ENCODE peak calls at places on chromosomes 3 and 15, in ten cellular contexts. One of them, this sample, is unnamed.

GRCh38 chr15:57527382-57528091 is 64.2 kb upstream of the MYZAP start:
- DNase-seq in CD4-positive, alpha-beta T cell: no peak
- DNase-seq in bronchial epithelial cell: peak
- DNase-seq in progenitor cell of endocrine pancreas: no peak
- DNase-seq in AG09309: peak
- DNase-seq in astrocyte of the spinal cord: peak
- DNase-seq in psoas muscle: no peak
- DNase-seq in nephron progenitor cell: peak
- DNase-seq in Panc1: peak
- DNase-seq in CD8-positive, alpha-beta T cell: no peak
- DNase-seq in this sample: peak

GRCh38 chr3:42052867-42053351 is 38.2 kb upstream of the TRAK1 start:
- DNase-seq in CD8-positive, alpha-beta T cell: no peak
- DNase-seq in progenitor cell of endocrine pancreas: no peak
- DNase-seq in psoas muscle: no peak
- DNase-seq in AG09309: no peak
- DNase-seq in nephron progenitor cell: no peak
- DNase-seq in CD4-positive, alpha-beta T cell: no peak
- DNase-seq in bronchial epithelial cell: no peak
- DNase-seq in astrocyte of the spinal cord: no peak
- DNase-seq in Panc1: no peak
- DNase-seq in this sample: no peak

GRCh38 chr3:187139895-187140253 is 578 bp upstream of the RPL39L start:
- DNase-seq in psoas muscle: no peak
- DNase-seq in Panc1: no peak
- DNase-seq in AG09309: no peak
- DNase-seq in astrocyte of the spinal cord: no peak
- DNase-seq in CD8-positive, alpha-beta T cell: no peak
- DNase-seq in progenitor cell of endocrine pancreas: no peak
- DNase-seq in nephron progenitor cell: no peak
- DNase-seq in CD4-positive, alpha-beta T cell: no peak
- DNase-seq in bronchial epithelial cell: no peak
- DNase-seq in this sample: no peak

GRCh38 chr3:16069149-16069922 is 105.1 kb upstream of the GALNT15 start:
- DNase-seq in nephron progenitor cell: no peak
- DNase-seq in astrocyte of the spinal cord: peak
- DNase-seq in CD4-positive, alpha-beta T cell: no peak
- DNase-seq in bronchial epithelial cell: peak
- DNase-seq in AG09309: peak
- DNase-seq in psoas muscle: no peak
- DNase-seq in CD8-positive, alpha-beta T cell: no peak
- DNase-seq in progenitor cell of endocrine pancreas: no peak
- DNase-seq in Panc1: no peak
- DNase-seq in this sample: no peak

GRCh38 chr3:62888778-62889177 is 13.6 kb upstream of the CADPS start:
- DNase-seq in psoas muscle: no peak
- DNase-seq in CD4-positive, alpha-beta T cell: no peak
- DNase-seq in nephron progenitor cell: no peak
- DNase-seq in Panc1: no peak
- DNase-seq in astrocyte of the spinal cord: no peak
- DNase-seq in bronchial epithelial cell: no peak
- DNase-seq in AG09309: no peak
- DNase-seq in progenitor cell of endocrine pancreas: no peak
- DNase-seq in CD8-positive, alpha-beta T cell: no peak
- DNase-seq in this sample: no peak

GRCh38 chr15:29130461-29130860 is 139.2 kb downstream of the NSMCE3 start:
- DNase-seq in CD8-positive, alpha-beta T cell: no peak
- DNase-seq in CD4-positive, alpha-beta T cell: no peak
- DNase-seq in astrocyte of the spinal cord: no peak
- DNase-seq in nephron progenitor cell: no peak
- DNase-seq in progenitor cell of endocrine pancreas: no peak
- DNase-seq in AG09309: no peak
- DNase-seq in Panc1: no peak
- DNase-seq in bronchial epithelial cell: no peak
- DNase-seq in psoas muscle: no peak
- DNase-seq in this sample: no peak

GRCh38 chr15:67149859-67150824 is 84.7 kb downstream of the SMAD3 start:
- DNase-seq in CD8-positive, alpha-beta T cell: peak
- DNase-seq in astrocyte of the spinal cord: peak
- DNase-seq in CD4-positive, alpha-beta T cell: no peak
- DNase-seq in progenitor cell of endocrine pancreas: no peak
- DNase-seq in AG09309: peak
- DNase-seq in nephron progenitor cell: peak
- DNase-seq in psoas muscle: peak
- DNase-seq in Panc1: peak
- DNase-seq in bronchial epithelial cell: peak
- DNase-seq in this sample: no peak

GRCh38 chr3:128316456-128316855 is 150.2 kb downstream of the DNAJB8 start:
- DNase-seq in AG09309: no peak
- DNase-seq in psoas muscle: no peak
- DNase-seq in CD8-positive, alpha-beta T cell: peak
- DNase-seq in Panc1: no peak
- DNase-seq in nephron progenitor cell: no peak
- DNase-seq in bronchial epithelial cell: no peak
- DNase-seq in CD4-positive, alpha-beta T cell: peak
- DNase-seq in astrocyte of the spinal cord: no peak
- DNase-seq in progenitor cell of endocrine pancreas: no peak
- DNase-seq in this sample: no peak

GRCh38 chr3:138593488-138594149 is 441 bp downstream of the CEP70 start:
- DNase-seq in astrocyte of the spinal cord: no peak
- DNase-seq in CD4-positive, alpha-beta T cell: no peak
- DNase-seq in Panc1: no peak
- DNase-seq in AG09309: no peak
- DNase-seq in psoas muscle: no peak
- DNase-seq in nephron progenitor cell: no peak
- DNase-seq in progenitor cell of endocrine pancreas: peak
- DNase-seq in CD8-positive, alpha-beta T cell: peak
- DNase-seq in bronchial epithelial cell: peak
- DNase-seq in this sample: no peak

GRCh38 chr3:115836944-115837343 is 213.6 kb downstream of the GAP43 start:
- DNase-seq in CD8-positive, alpha-beta T cell: no peak
- DNase-seq in astrocyte of the spinal cord: peak
- DNase-seq in bronchial epithelial cell: peak
- DNase-seq in CD4-positive, alpha-beta T cell: no peak
- DNase-seq in AG09309: no peak
- DNase-seq in progenitor cell of endocrine pancreas: no peak
- DNase-seq in Panc1: no peak
- DNase-seq in nephron progenitor cell: no peak
- DNase-seq in psoas muscle: no peak
- DNase-seq in this sample: no peak

GRCh38 chr3:71786551-71786950 is 1.6 kb upstream of the PROK2 start:
- DNase-seq in CD4-positive, alpha-beta T cell: no peak
- DNase-seq in bronchial epithelial cell: no peak
- DNase-seq in CD8-positive, alpha-beta T cell: no peak
- DNase-seq in nephron progenitor cell: no peak
- DNase-seq in AG09309: no peak
- DNase-seq in psoas muscle: no peak
- DNase-seq in progenitor cell of endocrine pancreas: no peak
- DNase-seq in astrocyte of the spinal cord: no peak
- DNase-seq in Panc1: no peak
- DNase-seq in this sample: no peak

GRCh38 chr15:89078831-89079810 is 9.1 kb upstream of the ABHD2 start:
- DNase-seq in AG09309: no peak
- DNase-seq in CD8-positive, alpha-beta T cell: no peak
- DNase-seq in astrocyte of the spinal cord: no peak
- DNase-seq in progenitor cell of endocrine pancreas: no peak
- DNase-seq in bronchial epithelial cell: no peak
- DNase-seq in nephron progenitor cell: no peak
- DNase-seq in Panc1: no peak
- DNase-seq in psoas muscle: no peak
- DNase-seq in CD4-positive, alpha-beta T cell: no peak
- DNase-seq in this sample: no peak

GRCh38 chr3:56408761-56409196 is 59.5 kb downstream of the ERC2 start:
- DNase-seq in AG09309: no peak
- DNase-seq in astrocyte of the spinal cord: no peak
- DNase-seq in Panc1: no peak
- DNase-seq in psoas muscle: no peak
- DNase-seq in CD4-positive, alpha-beta T cell: no peak
- DNase-seq in CD8-positive, alpha-beta T cell: no peak
- DNase-seq in bronchial epithelial cell: no peak
- DNase-seq in nephron progenitor cell: no peak
- DNase-seq in progenitor cell of endocrine pancreas: no peak
- DNase-seq in this sample: no peak

GRCh38 chr15:101028772-101029438 is 109.7 kb downstream of the LRRK1 start:
- DNase-seq in psoas muscle: no peak
- DNase-seq in CD4-positive, alpha-beta T cell: no peak
- DNase-seq in AG09309: no peak
- DNase-seq in Panc1: no peak
- DNase-seq in bronchial epithelial cell: no peak
- DNase-seq in progenitor cell of endocrine pancreas: no peak
- DNase-seq in CD8-positive, alpha-beta T cell: no peak
- DNase-seq in astrocyte of the spinal cord: no peak
- DNase-seq in nephron progenitor cell: no peak
- DNase-seq in this sample: peak

GRCh38 chr3:5073374-5074085 is 48.6 kb upstream of the ARL8B start:
- DNase-seq in nephron progenitor cell: no peak
- DNase-seq in progenitor cell of endocrine pancreas: no peak
- DNase-seq in bronchial epithelial cell: no peak
- DNase-seq in CD8-positive, alpha-beta T cell: no peak
- DNase-seq in Panc1: no peak
- DNase-seq in CD4-positive, alpha-beta T cell: no peak
- DNase-seq in psoas muscle: no peak
- DNase-seq in AG09309: no peak
- DNase-seq in astrocyte of the spinal cord: no peak
- DNase-seq in this sample: no peak

GRCh38 chr15:100544290-100544945 is 15.7 kb upstream of the CERS3 start:
- DNase-seq in psoas muscle: no peak
- DNase-seq in astrocyte of the spinal cord: no peak
- DNase-seq in CD8-positive, alpha-beta T cell: no peak
- DNase-seq in CD4-positive, alpha-beta T cell: no peak
- DNase-seq in Panc1: no peak
- DNase-seq in nephron progenitor cell: no peak
- DNase-seq in progenitor cell of endocrine pancreas: no peak
- DNase-seq in AG09309: no peak
- DNase-seq in bronchial epithelial cell: no peak
- DNase-seq in this sample: no peak

GRCh38 chr3:58588030-58588614 is 10.9 kb upstream of the FAM107A start:
- DNase-seq in CD4-positive, alpha-beta T cell: no peak
- DNase-seq in CD8-positive, alpha-beta T cell: no peak
- DNase-seq in AG09309: no peak
- DNase-seq in Panc1: no peak
- DNase-seq in nephron progenitor cell: peak
- DNase-seq in bronchial epithelial cell: no peak
- DNase-seq in progenitor cell of endocrine pancreas: peak
- DNase-seq in psoas muscle: no peak
- DNase-seq in astrocyte of the spinal cord: peak
- DNase-seq in this sample: no peak

GRCh38 chr15:52464478-52464877 is 64.2 kb downstream of the MYO5A start:
- DNase-seq in astrocyte of the spinal cord: no peak
- DNase-seq in CD8-positive, alpha-beta T cell: no peak
- DNase-seq in nephron progenitor cell: no peak
- DNase-seq in Panc1: no peak
- DNase-seq in CD4-positive, alpha-beta T cell: no peak
- DNase-seq in psoas muscle: no peak
- DNase-seq in progenitor cell of endocrine pancreas: no peak
- DNase-seq in bronchial epithelial cell: no peak
- DNase-seq in AG09309: no peak
- DNase-seq in this sample: no peak

GRCh38 chr15:47717036-47717611 is at the start of gene SEMA6D:
- DNase-seq in AG09309: peak
- DNase-seq in CD8-positive, alpha-beta T cell: no peak
- DNase-seq in CD4-positive, alpha-beta T cell: no peak
- DNase-seq in nephron progenitor cell: peak
- DNase-seq in psoas muscle: peak
- DNase-seq in bronchial epithelial cell: peak
- DNase-seq in progenitor cell of endocrine pancreas: peak
- DNase-seq in astrocyte of the spinal cord: peak
- DNase-seq in Panc1: no peak
- DNase-seq in this sample: no peak
- TF ChIP-seq CTCF in AG09309: peak
- TF ChIP-seq CTCF in CD8-positive, alpha-beta T cell: no peak
- TF ChIP-seq CTCF in CD4-positive, alpha-beta T cell: no peak
- TF ChIP-seq CTCF in nephron progenitor cell: no peak
- TF ChIP-seq CTCF in psoas muscle: peak
- TF ChIP-seq CTCF in bronchial epithelial cell: peak
- TF ChIP-seq CTCF in progenitor cell of endocrine pancreas: peak
- TF ChIP-seq CTCF in astrocyte of the spinal cord: peak
- TF ChIP-seq CTCF in Panc1: peak
- TF ChIP-seq CTCF in this sample: no peak

GRCh38 chr3:77319711-77320110 is 279.8 kb downstream of the ROBO2 start:
- DNase-seq in progenitor cell of endocrine pancreas: no peak
- DNase-seq in AG09309: no peak
- DNase-seq in CD8-positive, alpha-beta T cell: no peak
- DNase-seq in psoas muscle: no peak
- DNase-seq in CD4-positive, alpha-beta T cell: no peak
- DNase-seq in nephron progenitor cell: no peak
- DNase-seq in Panc1: no peak
- DNase-seq in bronchial epithelial cell: peak
- DNase-seq in astrocyte of the spinal cord: no peak
- DNase-seq in this sample: no peak
- TF ChIP-seq CTCF in progenitor cell of endocrine pancreas: peak
- TF ChIP-seq CTCF in AG09309: peak
- TF ChIP-seq CTCF in CD8-positive, alpha-beta T cell: no peak
- TF ChIP-seq CTCF in psoas muscle: no peak
- TF ChIP-seq CTCF in CD4-positive, alpha-beta T cell: no peak
- TF ChIP-seq CTCF in nephron progenitor cell: peak
- TF ChIP-seq CTCF in Panc1: no peak
- TF ChIP-seq CTCF in bronchial epithelial cell: no peak
- TF ChIP-seq CTCF in astrocyte of the spinal cord: peak
- TF ChIP-seq CTCF in this sample: no peak

DNA sequence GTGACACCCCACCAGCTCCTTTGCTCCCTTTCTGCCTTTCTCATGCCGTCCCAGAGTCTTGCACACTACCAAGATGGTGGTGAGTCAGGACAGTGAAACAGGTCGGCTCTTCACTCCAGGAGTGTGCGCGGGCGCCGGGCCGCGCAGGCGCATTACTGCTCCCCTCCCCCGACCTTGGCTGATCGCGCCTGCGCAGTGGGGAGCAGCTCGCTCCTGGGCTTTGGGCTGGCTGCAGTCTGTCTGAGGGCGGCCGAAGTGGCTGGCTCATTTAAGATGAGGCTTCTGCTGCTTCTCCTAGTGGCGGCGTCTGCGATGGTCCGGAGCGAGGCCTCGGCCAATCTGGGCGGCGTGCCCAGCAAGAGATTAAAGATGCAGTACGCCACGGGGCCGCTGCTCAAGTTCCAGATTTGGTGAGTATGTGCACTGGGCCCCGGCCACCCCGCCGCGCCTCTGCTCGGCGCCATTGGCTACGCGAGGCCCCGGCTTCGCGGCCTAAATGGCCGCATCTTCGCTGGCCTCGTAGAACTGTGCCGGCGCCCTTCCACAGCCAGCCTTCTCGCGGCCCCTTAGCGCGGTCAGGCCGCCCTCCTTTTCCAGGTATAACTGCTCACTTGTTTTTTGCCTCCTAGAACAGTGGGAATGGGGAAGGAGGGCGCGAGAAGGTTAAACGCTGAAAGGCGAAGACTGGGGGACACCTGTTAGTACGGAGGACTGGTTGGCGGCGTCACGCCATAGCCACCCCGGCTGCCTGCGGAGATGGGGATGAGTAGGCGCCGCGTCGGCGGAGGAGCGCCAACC is at the start of gene SELENOT:
- DNase-seq in Panc1: peak
- DNase-seq in psoas muscle: peak
- DNase-seq in progenitor cell of endocrine pancreas: peak
- DNase-seq in CD4-positive, alpha-beta T cell: peak
- DNase-seq in astrocyte of the spinal cord: peak
- DNase-seq in CD8-positive, alpha-beta T cell: peak
- DNase-seq in nephron progenitor cell: peak
- DNase-seq in bronchial epithelial cell: peak
- DNase-seq in AG09309: peak
- DNase-seq in this sample: peak
- TF ChIP-seq CTCF in Panc1: no peak
- TF ChIP-seq CTCF in psoas muscle: peak
- TF ChIP-seq CTCF in progenitor cell of endocrine pancreas: peak
- TF ChIP-seq CTCF in CD4-positive, alpha-beta T cell: no peak
- TF ChIP-seq CTCF in astrocyte of the spinal cord: peak
- TF ChIP-seq CTCF in CD8-positive, alpha-beta T cell: no peak
- TF ChIP-seq CTCF in nephron progenitor cell: peak
- TF ChIP-seq CTCF in bronchial epithelial cell: no peak
- TF ChIP-seq CTCF in AG09309: peak
- TF ChIP-seq CTCF in this sample: no peak

GRCh38 chr3:169218314-169218983 is 445.1 kb downstream of the MECOM start:
- DNase-seq in AG09309: peak
- DNase-seq in progenitor cell of endocrine pancreas: no peak
- DNase-seq in psoas muscle: no peak
- DNase-seq in nephron progenitor cell: peak
- DNase-seq in bronchial epithelial cell: peak
- DNase-seq in Panc1: no peak
- DNase-seq in astrocyte of the spinal cord: peak
- DNase-seq in CD4-positive, alpha-beta T cell: no peak
- DNase-seq in CD8-positive, alpha-beta T cell: no peak
- DNase-seq in this sample: no peak
- TF ChIP-seq CTCF in AG09309: peak
- TF ChIP-seq CTCF in progenitor cell of endocrine pancreas: peak
- TF ChIP-seq CTCF in psoas muscle: peak
- TF ChIP-seq CTCF in nephron progenitor cell: peak
- TF ChIP-seq CTCF in bronchial epithelial cell: peak
- TF ChIP-seq CTCF in Panc1: peak
- TF ChIP-seq CTCF in astrocyte of the spinal cord: peak
- TF ChIP-seq CTCF in CD4-positive, alpha-beta T cell: no peak
- TF ChIP-seq CTCF in CD8-positive, alpha-beta T cell: no peak
- TF ChIP-seq CTCF in this sample: no peak

This sample was measured in activated B cell treated with CpG ODN at 0.5 μM for 24 hours.